ENCODE peak calls at places on chromosomes 5 and 9, in eight cellular contexts. D is hepatocyte, G is HFF-Myc, Y is H1, V is HFFc6, Q is fibroblast of pulmonary artery, X is WTC11, L is endothelial cell. J is an unnamed sample.

GRCh38 chr5:108101105-108101504 is 280.8 kb downstream of the FBXL17 start:
- DNase-seq in D (no peak), G (no peak), Y (no peak), V (no peak), Q (peak; percentile 29), X (no peak), L (no peak), J (no peak)

GRCh38 chr9:98519641-98520040 is 189.1 kb downstream of the GABBR2 start:
- DNase-seq in D (no peak), G (no peak), Y (no peak), V (no peak), Q (no peak), X (no peak), L (no peak), J (no peak)

GRCh38 chr5:57784106-57784505 is 301.5 kb upstream of the ACTBL2 start:
- DNase-seq in D (no peak), G (no peak), Y (no peak), V (no peak), Q (peak; percentile 23), X (no peak), L (no peak), J (no peak)

GRCh38 chr5:111238826-111239225 is 14.6 kb downstream of the CAMK4 start:
- DNase-seq in D (no peak), G (no peak), Y (no peak), V (no peak), Q (no peak), X (no peak), L (no peak), J (no peak)

GRCh38 chr9:70873506-70873905 is 247.9 kb downstream of the TRPM3 start:
- DNase-seq in D (no peak), G (no peak), Y (no peak), V (no peak), Q (peak; percentile 27), X (no peak), L (no peak), J (no peak)

GRCh38 chr9:110287289-110287680 is 31.0 kb upstream of the TXN start:
- DNase-seq in D (no peak), G (no peak), Y (no peak), V (no peak), Q (no peak), X (no peak), L (no peak), J (no peak)

GRCh38 chr5:90345684-90346083 is 63.9 kb downstream of the CETN3 start:
- DNase-seq in D (no peak), G (no peak), Y (no peak), V (no peak), Q (no peak), X (no peak), L (no peak), J (no peak)

GRCh38 chr9:105154723-105155191 is 89.7 kb upstream of the SLC44A1 start:
- DNase-seq in D (no peak), G (no peak), Y (no peak), V (peak; percentile 37), Q (peak; percentile 67), X (no peak), L (no peak), J (no peak)

GRCh38 chr9:101716629-101717028 is 21.8 kb downstream of the GRIN3A start:
- DNase-seq in D (no peak), G (no peak), Y (no peak), V (no peak), Q (no peak), X (no peak), L (no peak), J (no peak)

GRCh38 chr9:29290519-29290918 is 1717.2 kb upstream of the C9orf72 start:
- DNase-seq in D (no peak), G (no peak), Y (no peak), V (no peak), Q (no peak), X (no peak), L (no peak), J (no peak)

GRCh38 chr9:135340726-135341475 is 138.7 kb upstream of the PPP1R26 start:
- DNase-seq in D (no peak), G (no peak), Y (no peak), V (no peak), Q (no peak), X (peak; percentile 10), L (no peak), J (no peak)

GRCh38 chr5:111129938-111130337 is 37.8 kb downstream of the WDR36 start:
- DNase-seq in D (no peak), G (no peak), Y (no peak), V (peak; percentile 55), Q (peak; percentile 63), X (no peak), L (no peak), J (no peak)

GRCh38 chr5:5356765-5357164 is 65.7 kb upstream of the ICE1 start:
- DNase-seq in D (no peak), G (no peak), Y (no peak), V (no peak), Q (no peak), X (no peak), L (no peak), J (no peak)

GRCh38 chr9:29691758-29692407 is 2118.6 kb upstream of the C9orf72 start:
- DNase-seq in D (peak; percentile 16), G (no peak), Y (peak; percentile 73), V (peak; percentile 3), Q (peak; percentile 72), X (peak; percentile 69), L (peak; percentile 53), J (no peak)

GRCh38 chr9:107312651-107313050 is 29.6 kb downstream of the RAD23B start:
- DNase-seq in D (no peak), G (peak; percentile 19), Y (no peak), V (peak; percentile 24), Q (peak; percentile 24), X (no peak), L (no peak), J (no peak)

GRCh38 chr5:155082401-155082800 is 68.8 kb downstream of the KIF4B start:
- DNase-seq in D (no peak), G (peak; percentile 63), Y (no peak), V (peak; percentile 68), Q (peak; percentile 75), X (no peak), L (no peak), J (peak; percentile 4)

DNA sequence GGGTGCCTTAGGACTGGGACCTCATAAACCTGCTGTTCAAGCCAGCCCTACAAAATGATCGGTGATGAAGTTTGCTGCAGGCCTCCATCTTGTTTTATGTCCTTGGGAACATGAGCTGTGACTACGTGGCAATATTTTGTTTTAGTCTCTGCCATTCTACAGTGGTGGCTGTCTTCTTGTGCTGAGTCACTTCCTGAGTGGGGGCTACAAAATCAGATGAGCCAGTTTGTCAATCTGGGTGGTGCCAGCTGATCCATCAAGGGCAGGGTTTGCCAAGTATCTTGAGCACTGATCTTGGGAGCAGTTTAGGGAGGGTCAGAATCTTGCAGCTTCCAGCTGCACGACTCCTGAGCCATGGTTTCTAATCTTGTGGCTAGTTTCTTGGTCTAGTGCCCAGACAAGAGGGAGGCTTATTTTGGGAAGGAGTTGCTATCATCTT is 94.6 kb downstream of the YTHDC2 start:
- DNase-seq in D (no peak), G (peak; percentile 2), Y (no peak), V (no peak), Q (peak; percentile 55), X (no peak), L (no peak), J (no peak)
- TF ChIP-seq CTCF in D (no peak), G (no peak), Y (no peak), V (no peak), Q (no peak), X (no peak), L (no peak), J (no peak)

GRCh38 chr5:171392585-171393159 is 5.0 kb downstream of the NPM1 start:
- DNase-seq in D (no peak), G (no peak), Y (no peak), V (no peak), Q (no peak), X (no peak), L (no peak), J (no peak)
- TF ChIP-seq CTCF in D (no peak), G (no peak), Y (no peak), V (no peak), Q (no peak), X (no peak), L (no peak), J (no peak)

DNA sequence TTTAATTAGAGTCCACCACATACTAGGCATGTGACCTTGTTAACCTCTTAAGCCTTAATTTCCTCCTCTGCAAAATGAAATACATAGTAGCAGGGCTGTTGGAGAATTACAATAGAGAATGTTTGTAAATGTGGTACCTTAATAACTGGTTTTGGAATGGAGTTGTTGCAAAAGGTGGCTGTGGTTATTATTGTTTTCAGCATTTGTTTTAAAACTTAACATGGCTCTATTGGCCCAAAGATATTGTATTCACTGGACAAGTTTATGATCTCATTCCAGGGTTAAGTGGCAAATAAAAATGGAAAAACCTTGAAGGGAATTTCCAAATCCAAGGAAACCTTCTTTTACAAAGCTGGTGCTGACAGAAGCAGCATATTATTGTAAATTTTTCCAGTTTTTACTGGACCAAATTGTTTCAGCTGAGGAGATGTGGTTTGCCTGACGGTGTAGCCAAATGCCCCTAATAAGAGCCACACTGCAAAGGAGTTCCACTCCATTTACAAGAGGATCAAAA is 45.0 kb downstream of the ADRA1B start:
- DNase-seq in D (no peak), G (no peak), Y (no peak), V (no peak), Q (no peak), X (no peak), L (no peak), J (no peak)
- TF ChIP-seq CTCF in D (no peak), G (no peak), Y (no peak), V (no peak), Q (no peak), X (no peak), L (no peak), J (no peak)

GRCh38 chr9:95715911-95716435 is 159.5 kb upstream of the ERCC6L2 start:
- DNase-seq in D (no peak), G (no peak), Y (no peak), V (no peak), Q (no peak), X (no peak), L (no peak), J (no peak)

GRCh38 chr9:95710449-95710848 is 165.0 kb upstream of the ERCC6L2 start:
- DNase-seq in D (no peak), G (no peak), Y (no peak), V (no peak), Q (no peak), X (no peak), L (no peak), J (no peak)
- TF ChIP-seq CTCF in D (no peak), G (no peak), Y (no peak), V (no peak), Q (no peak), X (no peak), L (no peak), J (no peak)